ENCODE peak calls at places on chromosomes 16 and 17, in ten cellular contexts. Y is left ventricle myocardium inferior; U is thoracic aorta; G is RWPE1; D is iPS DF 6.9; N is neuronal stem cell; Q is body of pancreas; S is CD4-positive, alpha-beta T cell; C is cardiac muscle cell; O is effector memory CD4-positive, alpha-beta T cell. P is an unnamed sample.

GRCh38 chr17:76734080-76734840 is 2.9 kb downstream of the SRSF2 start:
- DNase-seq in N (no peak), O (no peak), S (no peak), Q (peak; percentile 25), D (no peak), C (peak; percentile 60), Y (no peak), G (no peak), U (no peak), P (no peak)

GRCh38 chr17:20008242-20009051 is 712 bp upstream of the SPECC1 start:
- DNase-seq in S (no peak), D (no peak), U (no peak), N (no peak), Q (no peak), Y (peak; percentile 20), C (no peak), O (no peak), G (peak; percentile 21), P (no peak)

GRCh38 chr17:47699536-47699840 is 5.5 kb downstream of the TBKBP1 start:
- DNase-seq in S (no peak), N (no peak), D (no peak), U (no peak), Q (no peak), O (no peak), Y (no peak), G (no peak), C (no peak), P (no peak)

GRCh38 chr17:56674401-56674925 is 81.0 kb downstream of the NOG start:
- DNase-seq in N (no peak), G (no peak), S (no peak), D (no peak), C (no peak), Y (no peak), U (no peak), O (no peak), Q (no peak), P (no peak)

GRCh38 chr17:19937522-19937921 is 40.1 kb downstream of the AKAP10 start:
- DNase-seq in N (no peak), S (no peak), C (peak; percentile 32), Y (no peak), O (no peak), G (no peak), Q (no peak), D (no peak), U (no peak), P (no peak)

GRCh38 chr16:73122604-73123386 is 74.9 kb upstream of the ZFHX3 start:
- DNase-seq in N (no peak), Q (peak; percentile 37), S (no peak), C (peak; percentile 72), Y (peak; percentile 48), D (no peak), U (no peak), O (no peak), G (no peak), P (no peak)

GRCh38 chr16:77838597-77839255 is 50.4 kb downstream of the VAT1L start:
- DNase-seq in Q (no peak), U (no peak), N (no peak), Y (no peak), O (no peak), S (no peak), D (no peak), C (no peak), G (no peak), P (no peak)

GRCh38 chr17:70274255-70274654 is 104.9 kb downstream of the KCNJ2 start:
- DNase-seq in N (no peak), O (no peak), U (no peak), G (no peak), S (no peak), Q (no peak), Y (no peak), D (no peak), C (no peak), P (no peak)

GRCh38 chr17:33292184-33292980 is 713 bp downstream of the ASIC2 start:
- DNase-seq in O (no peak), Y (no peak), U (no peak), N (peak; percentile 59), Q (no peak), G (peak; percentile 6), S (no peak), C (peak; percentile 6), D (no peak), P (peak; percentile 2)

GRCh38 chr17:21304091-21304490 is 19.6 kb downstream of the MAP2K3 start:
- DNase-seq in Q (no peak), Y (peak; percentile 12), S (no peak), N (no peak), G (no peak), C (no peak), U (no peak), D (no peak), O (no peak), P (no peak)

GRCh38 chr16:76634847-76635697 is 357.9 kb downstream of the CNTNAP4 start:
- DNase-seq in D (no peak), Y (no peak), O (no peak), Q (no peak), S (no peak), N (no peak), U (no peak), G (no peak), C (peak; percentile 12), P (no peak)

GRCh38 chr16:22109258-22109898 is 17.0 kb downstream of the VWA3A start:
- DNase-seq in U (no peak), N (no peak), C (no peak), Y (no peak), D (no peak), S (no peak), Q (no peak), O (no peak), G (no peak), P (no peak)

GRCh38 chr16:12551946-12552345 is 251.7 kb downstream of the CPPED1 start:
- DNase-seq in O (no peak), Y (no peak), S (no peak), D (no peak), N (peak; percentile 21), U (no peak), C (peak; percentile 30), G (no peak), Q (no peak), P (no peak)

GRCh38 chr17:78653382-78653781 is 76.2 kb upstream of the DNAH17 start:
- DNase-seq in S (no peak), U (no peak), Y (no peak), Q (no peak), N (no peak), D (no peak), O (no peak), G (no peak), C (peak; percentile 71), P (no peak)

GRCh38 chr16:73066321-73066926 is 18.5 kb upstream of the ZFHX3 start:
- DNase-seq in S (no peak), G (no peak), N (peak; percentile 15), D (no peak), Y (no peak), Q (no peak), U (no peak), C (no peak), O (no peak), P (no peak)

GRCh38 chr16:22938647-22939046 is 124.7 kb downstream of the HS3ST2 start:
- DNase-seq in U (no peak), S (no peak), C (no peak), N (no peak), Y (no peak), G (no peak), O (no peak), Q (no peak), D (no peak), P (no peak)

GRCh38 chr17:35749560-35750412 is 3.3 kb downstream of the GAS2L2 start:
- DNase-seq in S (no peak), Q (no peak), Y (no peak), G (no peak), D (no peak), N (no peak), C (peak; percentile 60), U (no peak), O (no peak), P (no peak)

DNA sequence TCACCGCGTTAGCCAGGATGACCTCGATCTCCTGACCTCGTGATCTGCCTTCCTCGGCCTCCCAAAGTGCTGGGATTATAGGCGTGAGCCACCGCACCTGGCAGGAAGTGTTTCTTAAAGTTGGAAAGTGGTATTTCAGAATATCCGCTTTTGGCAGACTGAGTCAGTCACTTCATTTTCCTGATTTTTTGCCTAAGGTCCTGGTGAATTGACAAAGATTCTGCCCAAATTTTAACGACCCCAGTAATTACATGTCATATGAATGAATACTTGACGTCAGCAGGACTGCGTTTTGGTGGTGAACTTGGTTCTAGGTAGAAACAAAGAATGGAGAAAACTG is 4.5 kb upstream of the BRCA1 start:
- DNase-seq in D (no peak), N (no peak), Y (no peak), G (no peak), C (no peak), S (no peak), O (no peak), Q (no peak), U (no peak), P (no peak)
- H3K27ac ChIP-seq in D (no peak overlapping the region), N (no peak overlapping the region), Y (peak overlapping the region; percentile 62), G (peak overlapping the region; percentile 99), C (no peak overlapping the region), S (no peak overlapping the region), O (no peak overlapping the region), Q (peak overlapping the region; percentile 84), U (peak overlapping the region; percentile 34), P (no peak overlapping the region)

GRCh38 chr16:85168732-85169256 is 56.5 kb upstream of the CIBAR2 start:
- DNase-seq in U (no peak), D (no peak), G (peak; percentile 64), Y (peak; percentile 74), Q (peak; percentile 47), C (peak; percentile 80), O (no peak), N (peak; percentile 69), S (no peak), P (no peak)
- H3K27ac ChIP-seq in U (no peak overlapping the region), D (no peak overlapping the region), G (no peak overlapping the region), Y (peak overlapping the region; percentile 80), Q (peak overlapping the region; percentile 3), C (no peak overlapping the region), O (no peak overlapping the region), N (no peak overlapping the region), S (no peak overlapping the region), P (no peak overlapping the region)

GRCh38 chr16:4372315-4372577 is 598 bp downstream of the VASN start:
- DNase-seq in S (no peak), Y (no peak), U (no peak), G (no peak), D (no peak), O (no peak), C (no peak), N (no peak), Q (no peak), P (no peak)
- H3K27ac ChIP-seq in S (no peak overlapping the region), Y (peak overlapping the region; percentile 82), U (peak overlapping the region; percentile 99), G (peak overlapping the region; percentile 99), D (no peak overlapping the region), O (peak overlapping the region; percentile 51), C (peak overlapping the region; percentile 89), N (no peak overlapping the region), Q (peak overlapping the region; percentile 89), P (peak overlapping the region; percentile 6)

GRCh38 chr16:84561291-84561690 is 56.6 kb downstream of the COTL1 start:
- DNase-seq in C (no peak), U (no peak), Y (no peak), S (no peak), D (no peak), Q (no peak), G (no peak), O (no peak), N (no peak), P (no peak)
- H3K27ac ChIP-seq in C (no peak overlapping the region), U (no peak overlapping the region), Y (no peak overlapping the region), S (no peak overlapping the region), D (no peak overlapping the region), Q (no peak overlapping the region), G (no peak overlapping the region), O (no peak overlapping the region), N (no peak overlapping the region), P (no peak overlapping the region)

P was measured in CD4-positive, CD25-positive, alpha-beta regulatory T cell.